ENCODE peak calls at places on chromosomes 13 and 19, in nine cellular contexts. W is colonic mucosa, J is neural progenitor cell, L is GM13977, Y is esophagus squamous epithelium, H is Calu3, A is progenitor cell of endocrine pancreas, I is tibial nerve, P is foreskin fibroblast. Q is an unnamed sample.

GRCh38 chr13:19838726-19839342 is 24.6 kb downstream of the ZMYM5 start:
- DNase-seq in W (no peak), J (no peak), L (no peak), Y (no peak), H (no peak), A (no peak), I (no peak), P (peak), Q (no peak)

GRCh38 chr19:52520013-52520412 is 7.5 kb upstream of the ZNF808 start:
- DNase-seq in W (no peak), J (peak), L (no peak), Y (no peak), H (no peak), A (no peak), I (no peak), P (no peak), Q (no peak)

GRCh38 chr13:99123101-99124045 is 77.3 kb upstream of the UBAC2 start:
- DNase-seq in W (no peak), J (no peak), L (no peak), Y (no peak), H (no peak), A (no peak), I (no peak), P (peak), Q (no peak)

GRCh38 chr13:43698009-43698408 is 88.8 kb downstream of the ENOX1 start:
- DNase-seq in W (no peak), J (no peak), L (peak), Y (no peak), H (no peak), A (no peak), I (no peak), P (no peak), Q (no peak)

GRCh38 chr19:32977269-32977668 is 5.2 kb downstream of the FAAP24 start:
- DNase-seq in W (peak), J (no peak), L (no peak), Y (no peak), H (no peak), A (no peak), I (no peak), P (no peak), Q (no peak)

GRCh38 chr19:11355160-11356073 is at the start of gene PLPPR2:
- DNase-seq in W (peak), J (peak), L (peak), Y (peak), H (peak), A (peak), I (peak), P (peak), Q (peak)

GRCh38 chr13:110916671-110917142 is 1.8 kb upstream of the ANKRD10 start:
- DNase-seq in W (no peak), J (no peak), L (no peak), Y (no peak), H (no peak), A (no peak), I (no peak), P (peak), Q (no peak)

GRCh38 chr13:33441015-33441414 is 155.5 kb upstream of the STARD13 start:
- DNase-seq in W (peak), J (peak), L (no peak), Y (no peak), H (peak), A (no peak), I (peak), P (peak), Q (no peak)

GRCh38 chr19:46147791-46148288 is at the start of gene IGFL2:
- DNase-seq in W (no peak), J (no peak), L (no peak), Y (no peak), H (no peak), A (no peak), I (no peak), P (no peak), Q (no peak)

GRCh38 chr19:9877775-9878510 is 42.8 kb downstream of the PIN1 start:
- DNase-seq in W (no peak), J (no peak), L (no peak), Y (no peak), H (no peak), A (no peak), I (no peak), P (peak), Q (no peak)

GRCh38 chr13:33183431-33184130 is 102.0 kb downstream of the STARD13 start:
- DNase-seq in W (no peak), J (no peak), L (no peak), Y (no peak), H (no peak), A (no peak), I (no peak), P (peak), Q (no peak)

GRCh38 chr13:46751811-46752635 is 44.9 kb downstream of the ESD start:
- DNase-seq in W (no peak), J (peak), L (no peak), Y (no peak), H (no peak), A (no peak), I (no peak), P (peak), Q (peak)

GRCh38 chr13:95160112-95160906 is 140.9 kb downstream of the ABCC4 start:
- DNase-seq in W (no peak), J (no peak), L (no peak), Y (no peak), H (peak), A (no peak), I (no peak), P (peak), Q (no peak)

GRCh38 chr19:2613507-2614295 is 88.8 kb downstream of the GNG7 start:
- DNase-seq in W (no peak), J (peak), L (peak), Y (no peak), H (peak), A (no peak), I (no peak), P (peak), Q (peak)

GRCh38 chr19:1516395-1516753 is 3.6 kb upstream of the ADAMTSL5 start:
- DNase-seq in W (no peak), J (no peak), L (no peak), Y (no peak), H (no peak), A (no peak), I (no peak), P (no peak), Q (no peak)

GRCh38 chr13:23453132-23453531 is 19.6 kb upstream of the SACS start:
- DNase-seq in W (no peak), J (no peak), L (no peak), Y (no peak), H (no peak), A (no peak), I (no peak), P (no peak), Q (no peak)

GRCh38 chr13:29948246-29948645 is 97.8 kb upstream of the UBL3 start:
- DNase-seq in W (no peak), J (no peak), L (no peak), Y (no peak), H (no peak), A (no peak), I (no peak), P (peak), Q (no peak)

GRCh38 chr13:26386026-26386425 is 132.1 kb downstream of the CDK8 start:
- DNase-seq in W (no peak), J (no peak), L (no peak), Y (no peak), H (no peak), A (no peak), I (no peak), P (no peak), Q (no peak)

GRCh38 chr19:5018224-5019015 is 49.5 kb downstream of the KDM4B start:
- DNase-seq in W (no peak), J (no peak), L (no peak), Y (no peak), H (no peak), A (no peak), I (no peak), P (peak), Q (no peak)

GRCh38 chr19:52398091-52398461 is 427 bp downstream of the ZNF528 start:
- DNase-seq in W (peak), J (peak), L (no peak), Y (no peak), H (no peak), A (no peak), I (no peak), P (peak), Q (peak)

GRCh38 chr13:80010846-80011245 is 330.1 kb downstream of the SPRY2 start:
- DNase-seq in W (no peak), J (no peak), L (no peak), Y (no peak), H (no peak), A (no peak), I (no peak), P (no peak), Q (no peak)

GRCh38 chr13:74193391-74193790 is 59.2 kb upstream of the KLF12 start:
- DNase-seq in W (no peak), J (no peak), L (no peak), Y (no peak), H (no peak), A (no peak), I (no peak), P (peak), Q (no peak)

GRCh38 chr13:111252449-111253124 is 67.9 kb upstream of the TEX29 start:
- DNase-seq in W (no peak), J (no peak), L (no peak), Y (no peak), H (no peak), A (no peak), I (no peak), P (peak), Q (no peak)

GRCh38 chr13:65965496-65965895 is 1264.6 kb downstream of the PCDH9 start:
- DNase-seq in W (no peak), J (no peak), L (no peak), Y (no peak), H (no peak), A (no peak), I (no peak), P (peak), Q (no peak)

GRCh38 chr19:46211201-46211881 is 18.2 kb upstream of the IGFL1 start:
- DNase-seq in W (no peak), J (peak), L (no peak), Y (no peak), H (peak), A (no peak), I (no peak), P (no peak), Q (no peak)

GRCh38 chr19:45091031-45091918 is 1.7 kb upstream of the PPP1R37 start:
- DNase-seq in W (peak), J (peak), L (peak), Y (peak), H (peak), A (peak), I (peak), P (peak), Q (peak)

GRCh38 chr19:12166596-12166995 is 3.7 kb downstream of the ZNF136 start:
- DNase-seq in W (no peak), J (no peak), L (no peak), Y (no peak), H (no peak), A (no peak), I (no peak), P (peak), Q (no peak)

GRCh38 chr13:110070511-110071120 is 236.3 kb downstream of the COL4A1 start:
- DNase-seq in W (no peak), J (no peak), L (no peak), Y (no peak), H (no peak), A (no peak), I (no peak), P (peak), Q (no peak)

GRCh38 chr19:40927567-40927966 is 45.5 kb upstream of the CYP2A7 start:
- DNase-seq in W (no peak), J (no peak), L (no peak), Y (no peak), H (no peak), A (no peak), I (no peak), P (no peak), Q (no peak)

DNA sequence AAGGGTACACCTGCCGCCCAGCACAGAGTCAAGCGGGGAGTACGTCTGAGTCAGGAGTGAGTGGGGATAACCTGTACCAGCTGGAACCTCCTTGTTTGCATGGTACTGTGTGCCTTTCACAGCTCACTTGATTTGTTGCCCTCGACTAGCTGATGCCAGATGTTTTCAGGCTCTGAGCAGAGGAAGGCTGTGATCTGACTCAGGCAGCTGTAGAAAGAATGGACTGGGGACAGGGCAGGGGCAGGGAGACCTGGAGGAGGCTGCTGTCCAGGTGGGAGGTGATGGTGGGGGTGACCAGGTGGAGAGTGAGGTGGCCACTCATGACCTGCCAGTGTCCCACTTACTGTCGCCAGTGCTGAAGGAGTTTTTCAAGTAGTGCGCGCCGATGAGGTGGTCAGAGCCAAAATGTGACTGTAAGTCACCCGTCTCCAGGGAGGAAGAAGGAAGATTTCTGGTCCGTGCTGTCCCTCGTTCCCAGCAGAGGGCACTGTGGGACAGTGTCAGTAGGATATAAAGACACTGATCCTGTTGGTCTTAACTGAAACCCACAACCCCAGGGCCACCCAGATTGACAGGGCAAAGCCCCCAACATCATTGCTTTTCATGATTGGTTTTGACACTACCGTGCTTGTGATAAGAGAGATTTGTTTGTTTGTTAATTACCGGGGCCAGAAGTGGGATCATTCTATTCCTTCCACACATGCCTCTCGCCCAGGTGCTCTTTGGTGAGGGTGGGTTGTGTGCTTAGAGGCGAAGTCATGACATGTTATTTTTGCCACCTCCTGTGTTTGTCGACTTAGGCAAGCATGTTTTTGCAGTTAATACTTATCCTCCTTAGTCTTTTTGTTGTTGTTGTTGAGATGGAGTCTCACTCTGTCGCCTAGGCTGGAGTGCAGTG is 128.4 kb downstream of the DPF1 start:
- DNase-seq in W (peak), J (peak), L (peak), Y (no peak), H (peak), A (peak), I (peak), P (peak), Q (peak)
- TF ChIP-seq CTCF in W (peak), J (peak), L (peak), Y (peak), H (peak), A (peak), I (peak), P (peak), Q (peak)

GRCh38 chr13:52127783-52128702 is 830 bp downstream of the NEK5 start:
- DNase-seq in W (peak), J (peak), L (peak), Y (no peak), H (peak), A (peak), I (peak), P (peak), Q (peak)

GRCh38 chr13:52130641-52131040 is 1.8 kb upstream of the NEK5 start:
- DNase-seq in W (no peak), J (no peak), L (no peak), Y (no peak), H (no peak), A (no peak), I (no peak), P (no peak), Q (no peak)

GRCh38 chr13:52125547-52125946 is 3.3 kb downstream of the NEK5 start:
- DNase-seq in W (no peak), J (no peak), L (no peak), Y (no peak), H (no peak), A (no peak), I (no peak), P (no peak), Q (no peak)

GRCh38 chr13:52127378-52127777 is 1.5 kb downstream of the NEK5 start:
- DNase-seq in W (no peak), J (no peak), L (no peak), Y (no peak), H (no peak), A (no peak), I (no peak), P (no peak), Q (no peak)

GRCh38 chr13:52128714-52129700 is at the start of gene NEK5:
- DNase-seq in W (peak), J (peak), L (peak), Y (no peak), H (peak), A (peak), I (peak), P (peak), Q (peak)
- TF ChIP-seq CTCF in W (peak), J (peak), L (peak), Y (peak), H (peak), A (peak), I (peak), P (peak), Q (peak)

GRCh38 chr19:48899781-48900476 is at the start of gene NUCB1:
- DNase-seq in W (peak), J (peak), L (peak), Y (peak), H (peak), A (peak), I (peak), P (peak), Q (peak)
- TF ChIP-seq CTCF in W (no peak), J (peak), L (no peak), Y (peak), H (no peak), A (no peak), I (peak), P (no peak), Q (no peak)

GRCh38 chr19:54414156-54414555 is 1.1 kb upstream of the TTYH1 start:
- DNase-seq in W (no peak), J (no peak), L (no peak), Y (no peak), H (no peak), A (no peak), I (no peak), P (no peak), Q (no peak)

GRCh38 chr19:54412877-54413276 is 2.4 kb upstream of the TTYH1 start:
- DNase-seq in W (no peak), J (no peak), L (no peak), Y (no peak), H (no peak), A (no peak), I (no peak), P (no peak), Q (no peak)

GRCh38 chr19:54416695-54417491 is 1.6 kb downstream of the TTYH1 start:
- DNase-seq in W (no peak), J (peak), L (no peak), Y (no peak), H (no peak), A (no peak), I (no peak), P (no peak), Q (no peak)

GRCh38 chr19:54415901-54416621 is 797 bp downstream of the TTYH1 start:
- DNase-seq in W (no peak), J (peak), L (peak), Y (no peak), H (no peak), A (no peak), I (no peak), P (no peak), Q (peak)

DNA sequence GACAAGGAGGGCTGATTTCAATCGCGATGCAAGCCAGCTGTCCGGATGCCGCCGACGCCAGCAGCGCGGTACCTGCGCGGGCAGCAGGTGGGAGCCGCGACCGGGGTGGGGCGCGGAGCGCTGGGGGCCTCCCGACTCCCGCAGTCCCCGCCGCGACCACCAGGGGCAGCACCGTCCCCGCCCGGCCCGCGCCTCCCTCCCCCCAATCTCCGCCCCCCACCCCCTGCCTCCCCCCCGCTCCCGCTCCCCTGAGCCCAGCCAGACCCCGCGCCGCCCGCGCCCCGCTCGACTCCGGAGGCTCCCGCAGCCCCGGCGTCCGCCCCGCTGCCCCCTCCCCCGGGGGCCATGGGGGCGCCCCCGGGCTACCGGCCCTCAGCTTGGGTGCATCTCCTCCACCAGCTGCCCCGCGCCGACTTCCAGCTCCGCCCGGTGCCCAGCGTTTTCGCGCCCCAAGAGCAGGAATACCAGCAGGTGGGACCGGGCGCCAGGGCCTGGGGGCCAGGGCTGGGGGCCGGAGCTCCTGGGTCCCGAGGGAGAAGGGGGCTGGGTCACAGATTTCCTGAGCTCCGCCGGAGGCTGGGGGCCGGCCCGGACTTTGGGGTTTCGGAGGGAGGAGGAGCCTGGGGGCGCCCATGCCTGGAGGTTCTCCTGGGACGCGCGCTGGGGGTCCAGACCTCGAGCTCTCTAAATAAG is at the start of gene TTYH1:
- DNase-seq in W (no peak), J (peak), L (peak), Y (no peak), H (no peak), A (peak), I (no peak), P (no peak), Q (peak)
- TF ChIP-seq CTCF in W (no peak), J (peak), L (peak), Y (no peak), H (peak), A (peak), I (peak), P (no peak), Q (peak)

GRCh38 chr19:50007170-50007569 is 18.0 kb downstream of the VRK3 start:
- DNase-seq in W (no peak), J (no peak), L (no peak), Y (no peak), H (no peak), A (no peak), I (no peak), P (no peak), Q (no peak)

GRCh38 chr19:50005428-50005827 is 19.7 kb downstream of the VRK3 start:
- DNase-seq in W (no peak), J (no peak), L (no peak), Y (no peak), H (no peak), A (no peak), I (no peak), P (no peak), Q (no peak)

GRCh38 chr19:50003810-50004419 is 21.3 kb downstream of the VRK3 start:
- DNase-seq in W (no peak), J (no peak), L (peak), Y (no peak), H (peak), A (no peak), I (peak), P (peak), Q (peak)

GRCh38 chr19:50007947-50008346 is 17.2 kb downstream of the VRK3 start:
- DNase-seq in W (no peak), J (no peak), L (no peak), Y (no peak), H (no peak), A (no peak), I (no peak), P (no peak), Q (no peak)

DNA sequence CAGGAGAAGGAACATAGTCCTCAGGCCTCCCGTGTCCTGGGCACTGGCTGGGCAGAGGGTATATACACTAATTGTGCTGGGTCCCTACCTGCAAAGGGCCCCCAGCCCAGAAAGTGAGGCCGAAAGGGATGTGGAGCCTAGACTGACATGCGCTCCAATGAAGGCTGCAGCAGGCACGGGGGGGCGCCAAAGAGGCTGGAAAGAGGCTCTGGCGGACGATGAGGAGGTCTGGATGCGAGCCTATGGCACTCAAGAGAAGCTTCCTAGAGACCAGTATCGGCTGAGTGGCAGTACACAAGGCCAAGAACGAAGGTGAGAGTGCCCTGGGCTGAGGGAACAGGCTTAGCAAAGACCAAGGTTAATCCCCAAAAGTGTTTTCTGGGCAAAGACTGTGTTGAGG is 16.6 kb downstream of the VRK3 start:
- DNase-seq in W (no peak), J (peak), L (no peak), Y (no peak), H (no peak), A (no peak), I (no peak), P (peak), Q (no peak)
- TF ChIP-seq CTCF in W (no peak), J (peak), L (peak), Y (no peak), H (no peak), A (peak), I (no peak), P (peak), Q (no peak)

GRCh38 chr13:93368296-93368695 is 141.7 kb downstream of the GPC6 start:
- DNase-seq in W (no peak), J (no peak), L (no peak), Y (no peak), H (no peak), A (no peak), I (no peak), P (no peak), Q (no peak)
- TF ChIP-seq CTCF in W (no peak), J (no peak), L (no peak), Y (no peak), H (no peak), A (no peak), I (no peak), P (no peak), Q (no peak)

Q was measured in GM20000.